ENCODE peak calls at places on chromosomes 12 and 14, in four cellular contexts. One of them, this sample, is unnamed.

GRCh38 chr12:78239566-78239965 is 408.9 kb downstream of the NAV3 start:
- DNase-seq in cardiac muscle cell: no peak
- DNase-seq in fibroblast of pulmonary artery: no peak
- DNase-seq in PC-9: no peak
- DNase-seq in this sample: no peak

GRCh38 chr12:113587720-113588119 is 116.0 kb upstream of the LHX5 start:
- DNase-seq in fibroblast of pulmonary artery: no peak
- DNase-seq in cardiac muscle cell: no peak
- DNase-seq in PC-9: no peak
- DNase-seq in this sample: no peak

GRCh38 chr14:73755434-73756014 is 41.3 kb upstream of the PNMA1 start:
- DNase-seq in fibroblast of pulmonary artery: no peak
- DNase-seq in PC-9: peak
- DNase-seq in cardiac muscle cell: no peak
- DNase-seq in this sample: no peak

GRCh38 chr14:30223966-30224365 is 296.3 kb upstream of the PRKD1 start:
- DNase-seq in fibroblast of pulmonary artery: peak
- DNase-seq in PC-9: peak
- DNase-seq in cardiac muscle cell: no peak
- DNase-seq in this sample: no peak

GRCh38 chr14:90301580-90302181 is 30.1 kb downstream of the NRDE2 start:
- DNase-seq in fibroblast of pulmonary artery: peak
- DNase-seq in cardiac muscle cell: peak
- DNase-seq in PC-9: peak
- DNase-seq in this sample: no peak

GRCh38 chr14:69328317-69328716 is 68.4 kb downstream of the GALNT16 start:
- DNase-seq in PC-9: no peak
- DNase-seq in fibroblast of pulmonary artery: no peak
- DNase-seq in cardiac muscle cell: no peak
- DNase-seq in this sample: no peak

GRCh38 chr12:121801601-121802484 is 2.0 kb upstream of the SETD1B start:
- DNase-seq in PC-9: no peak
- DNase-seq in cardiac muscle cell: no peak
- DNase-seq in fibroblast of pulmonary artery: peak
- DNase-seq in this sample: no peak

GRCh38 chr12:72276212-72276865 is 4.2 kb downstream of the TRHDE start:
- DNase-seq in PC-9: no peak
- DNase-seq in cardiac muscle cell: no peak
- DNase-seq in fibroblast of pulmonary artery: no peak
- DNase-seq in this sample: no peak

GRCh38 chr14:76782885-76783566 is 21.8 kb downstream of the VASH1 start:
- DNase-seq in cardiac muscle cell: no peak
- DNase-seq in fibroblast of pulmonary artery: peak
- DNase-seq in PC-9: no peak
- DNase-seq in this sample: peak

GRCh38 chr14:96674121-96674520 is 123.1 kb upstream of the VRK1 start:
- DNase-seq in cardiac muscle cell: no peak
- DNase-seq in fibroblast of pulmonary artery: no peak
- DNase-seq in PC-9: no peak
- DNase-seq in this sample: no peak

GRCh38 chr12:108315486-108316105 is 23.5 kb downstream of the CMKLR1 start:
- DNase-seq in fibroblast of pulmonary artery: no peak
- DNase-seq in cardiac muscle cell: no peak
- DNase-seq in PC-9: no peak
- DNase-seq in this sample: no peak

GRCh38 chr14:60514378-60515243 is 5.7 kb downstream of the SIX6 start:
- DNase-seq in cardiac muscle cell: peak
- DNase-seq in PC-9: no peak
- DNase-seq in fibroblast of pulmonary artery: no peak
- DNase-seq in this sample: peak

GRCh38 chr14:33765251-33765650 is 185.6 kb downstream of the EGLN3 start:
- DNase-seq in fibroblast of pulmonary artery: peak
- DNase-seq in cardiac muscle cell: peak
- DNase-seq in PC-9: no peak
- DNase-seq in this sample: no peak

DNA sequence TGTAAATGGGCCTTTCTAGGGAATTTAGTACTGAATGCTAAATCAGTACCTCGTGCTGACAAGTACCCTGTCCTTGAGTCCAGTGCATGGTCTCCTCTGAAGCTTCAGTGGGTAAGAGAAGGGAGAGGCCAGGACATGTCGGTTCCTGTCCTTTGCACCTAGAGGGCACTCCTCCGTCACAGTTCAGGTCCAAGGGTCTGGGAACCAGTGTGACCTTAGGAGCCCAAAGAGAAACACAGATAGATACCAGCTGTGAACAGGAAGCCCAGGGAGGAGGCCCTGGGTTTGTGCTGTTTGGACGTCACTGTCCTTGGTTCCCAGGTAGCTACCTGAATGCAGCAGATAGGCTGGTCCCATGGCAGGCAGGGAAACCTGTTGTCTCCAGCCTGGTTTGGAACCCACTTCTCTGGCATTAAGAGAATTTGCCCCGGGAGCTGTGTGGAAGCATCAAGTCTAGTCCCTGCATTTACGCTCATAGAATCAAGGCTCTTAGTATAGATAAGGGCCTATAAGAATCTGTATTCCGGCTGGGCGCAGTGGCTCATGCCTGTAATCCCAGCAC is 3.9 kb upstream of the FGF23 start:
- DNase-seq in fibroblast of pulmonary artery: no peak
- DNase-seq in cardiac muscle cell: peak
- DNase-seq in PC-9: no peak
- DNase-seq in this sample: peak
- TF ChIP-seq CTCF in fibroblast of pulmonary artery: no peak
- TF ChIP-seq CTCF in cardiac muscle cell: no peak
- TF ChIP-seq CTCF in PC-9: no peak
- TF ChIP-seq CTCF in this sample: peak

DNA sequence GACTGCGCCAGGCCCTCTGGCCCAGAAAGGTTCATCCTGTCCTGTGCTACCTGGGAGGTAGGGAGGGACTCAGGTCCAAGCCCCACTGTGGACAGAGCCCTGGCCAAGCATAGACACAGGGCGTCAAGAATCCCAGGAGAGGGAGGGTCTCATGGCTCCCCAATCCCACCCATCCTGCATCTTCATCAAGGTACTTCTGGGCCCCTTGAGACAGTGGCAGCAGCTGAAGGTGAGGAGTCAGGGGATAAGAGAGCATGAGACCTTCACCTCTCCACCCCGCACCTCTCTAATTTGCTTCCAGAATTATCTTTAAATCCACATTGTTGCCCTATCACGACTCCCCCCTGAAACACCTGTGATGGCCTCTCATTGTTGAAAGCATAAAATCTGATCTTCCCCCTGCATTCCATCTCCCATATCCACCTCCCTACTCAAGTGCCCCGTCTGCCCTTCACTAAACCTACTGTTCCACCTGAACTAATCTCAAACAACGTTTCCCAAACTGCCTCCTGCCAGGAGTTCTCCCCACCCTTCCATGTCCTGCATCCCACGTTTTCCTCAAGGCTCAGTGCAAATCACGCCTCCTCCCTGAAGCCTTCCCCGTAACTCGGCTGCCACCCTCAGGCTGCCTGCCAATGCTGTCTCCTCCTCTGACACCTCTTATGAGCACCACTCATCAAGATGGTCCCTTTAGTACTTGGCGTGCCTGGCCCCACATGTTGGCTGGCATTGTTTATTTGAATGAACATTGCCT is 27.1 kb downstream of the KRT18 start:
- DNase-seq in PC-9: peak
- DNase-seq in fibroblast of pulmonary artery: peak
- DNase-seq in cardiac muscle cell: no peak
- DNase-seq in this sample: no peak
- TF ChIP-seq CTCF in PC-9: peak
- TF ChIP-seq CTCF in fibroblast of pulmonary artery: no peak
- TF ChIP-seq CTCF in cardiac muscle cell: peak
- TF ChIP-seq CTCF in this sample: no peak

GRCh38 chr12:45895961-45896360 is 94.4 kb downstream of the SCAF11 start:
- DNase-seq in fibroblast of pulmonary artery: no peak
- DNase-seq in PC-9: no peak
- DNase-seq in cardiac muscle cell: no peak
- DNase-seq in this sample: no peak

GRCh38 chr12:45890276-45890675 is 100.1 kb downstream of the SCAF11 start:
- DNase-seq in cardiac muscle cell: no peak
- DNase-seq in PC-9: no peak
- DNase-seq in fibroblast of pulmonary artery: no peak
- DNase-seq in this sample: no peak

GRCh38 chr12:45887544-45887943 is 102.8 kb downstream of the SCAF11 start:
- DNase-seq in fibroblast of pulmonary artery: no peak
- DNase-seq in PC-9: no peak
- DNase-seq in cardiac muscle cell: no peak
- DNase-seq in this sample: no peak

GRCh38 chr12:45898094-45898493 is 92.3 kb downstream of the SCAF11 start:
- DNase-seq in cardiac muscle cell: no peak
- DNase-seq in fibroblast of pulmonary artery: no peak
- DNase-seq in PC-9: no peak
- DNase-seq in this sample: no peak

DNA sequence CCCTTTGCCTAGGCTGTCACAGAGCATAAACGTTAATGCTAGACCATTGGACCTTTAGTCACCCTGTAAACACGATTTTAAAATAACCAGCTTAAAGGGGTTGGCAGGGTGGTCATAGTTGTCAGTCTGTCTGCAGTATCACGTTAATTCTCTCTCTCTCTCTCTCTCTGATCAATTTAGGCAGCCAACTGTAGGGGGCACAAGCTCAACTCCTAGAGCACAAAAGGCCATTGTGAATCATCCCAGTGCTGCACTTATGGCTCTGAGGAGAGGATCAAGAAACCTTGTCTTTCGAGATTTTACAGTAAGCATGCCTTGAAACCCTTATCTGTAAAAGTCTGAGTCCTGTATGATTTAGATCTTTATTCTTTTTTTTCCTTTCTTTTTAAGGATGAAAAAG is 97.1 kb downstream of the SCAF11 start:
- DNase-seq in PC-9: no peak
- DNase-seq in cardiac muscle cell: no peak
- DNase-seq in fibroblast of pulmonary artery: peak
- DNase-seq in this sample: no peak
- TF ChIP-seq CTCF in PC-9: no peak
- TF ChIP-seq CTCF in cardiac muscle cell: peak
- TF ChIP-seq CTCF in fibroblast of pulmonary artery: peak
- TF ChIP-seq CTCF in this sample: no peak

GRCh38 chr12:67524861-67525499 is 123.6 kb upstream of the DYRK2 start:
- DNase-seq in fibroblast of pulmonary artery: no peak
- DNase-seq in cardiac muscle cell: peak
- DNase-seq in PC-9: no peak
- DNase-seq in this sample: no peak
- TF ChIP-seq CTCF in fibroblast of pulmonary artery: no peak
- TF ChIP-seq CTCF in cardiac muscle cell: no peak
- TF ChIP-seq CTCF in PC-9: no peak
- TF ChIP-seq CTCF in this sample: no peak

GRCh38 chr12:1662761-1663439 is 28.0 kb upstream of the ADIPOR2 start:
- DNase-seq in cardiac muscle cell: peak
- DNase-seq in PC-9: peak
- DNase-seq in fibroblast of pulmonary artery: peak
- DNase-seq in this sample: peak
- TF ChIP-seq CTCF in cardiac muscle cell: peak
- TF ChIP-seq CTCF in PC-9: peak
- TF ChIP-seq CTCF in fibroblast of pulmonary artery: peak
- TF ChIP-seq CTCF in this sample: peak

GRCh38 chr14:23521785-23522640 is 29.6 kb downstream of the ZFHX2 start:
- DNase-seq in fibroblast of pulmonary artery: no peak
- DNase-seq in cardiac muscle cell: no peak
- DNase-seq in PC-9: no peak
- DNase-seq in this sample: no peak

GRCh38 chr14:23518716-23519115 is 32.8 kb downstream of the ZFHX2 start:
- DNase-seq in cardiac muscle cell: peak
- DNase-seq in fibroblast of pulmonary artery: no peak
- DNase-seq in PC-9: no peak
- DNase-seq in this sample: no peak

GRCh38 chr14:23514009-23514962 is 37.3 kb downstream of the ZFHX2 start:
- DNase-seq in fibroblast of pulmonary artery: no peak
- DNase-seq in PC-9: no peak
- DNase-seq in cardiac muscle cell: no peak
- DNase-seq in this sample: no peak

GRCh38 chr14:23520899-23521521 is 30.6 kb downstream of the ZFHX2 start:
- DNase-seq in cardiac muscle cell: no peak
- DNase-seq in PC-9: no peak
- DNase-seq in fibroblast of pulmonary artery: no peak
- DNase-seq in this sample: no peak

DNA sequence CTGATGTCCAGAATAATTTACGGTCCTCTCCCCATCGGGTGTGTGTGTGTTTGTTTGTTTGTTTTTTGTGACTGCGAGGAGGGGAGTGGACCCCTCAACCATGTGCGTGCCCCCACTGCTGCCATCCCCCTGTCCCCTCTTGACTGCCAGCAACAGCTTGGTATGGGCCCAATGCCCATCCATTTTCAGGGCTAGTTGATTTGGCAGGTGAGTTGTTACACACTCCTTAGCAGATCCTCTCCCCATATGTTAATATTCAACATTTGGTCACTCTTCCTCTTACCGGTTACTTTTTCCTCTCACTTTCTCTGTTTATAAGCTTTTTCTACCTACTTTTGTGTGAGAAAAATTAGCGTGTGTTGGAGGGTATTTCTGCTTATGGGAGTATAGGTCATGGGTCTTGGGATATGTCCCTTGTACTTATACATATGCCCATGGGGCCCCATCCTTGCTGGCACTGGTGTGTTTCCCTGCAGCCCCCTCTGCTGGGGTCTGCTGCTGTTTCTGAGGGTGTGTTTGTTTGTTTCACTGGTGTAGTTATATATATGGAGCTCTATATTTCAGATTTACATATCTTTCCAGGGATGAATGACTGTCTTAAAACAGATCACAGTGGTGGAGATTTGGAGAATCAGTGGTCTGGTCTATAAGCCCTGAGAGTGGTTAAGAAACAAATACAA is 33.8 kb downstream of the ZFHX2 start:
- DNase-seq in PC-9: no peak
- DNase-seq in cardiac muscle cell: no peak
- DNase-seq in fibroblast of pulmonary artery: no peak
- DNase-seq in this sample: no peak
- TF ChIP-seq CTCF in PC-9: no peak
- TF ChIP-seq CTCF in cardiac muscle cell: no peak
- TF ChIP-seq CTCF in fibroblast of pulmonary artery: no peak
- TF ChIP-seq CTCF in this sample: no peak

This sample was measured in GM13976.